ENCODE peak calls at places on chromosomes 2 and 18, in eight cellular contexts. Y, A, L, X, H, N, J and E are unnamed samples.

GRCh38 chr2:9634121-9634520 is 3.3 kb upstream of the YWHAQ start:
- DNase-seq in Y (no peak), A (no peak), L (no peak), X (no peak), H (no peak), N (no peak), J (no peak), E (no peak)

GRCh38 chr2:219073413-219074129 is 12.8 kb upstream of the IHH start:
- DNase-seq in Y (no peak), A (no peak), L (peak; percentile 58), X (peak; percentile 27), H (peak; percentile 12), N (peak; percentile 65), J (no peak), E (no peak)

GRCh38 chr2:234633581-234634230 is 136.8 kb upstream of the ARL4C start:
- DNase-seq in Y (no peak), A (no peak), L (no peak), X (no peak), H (no peak), N (no peak), J (no peak), E (no peak)

GRCh38 chr2:65392609-65393008 is 39.8 kb downstream of the SPRED2 start:
- DNase-seq in Y (no peak), A (no peak), L (no peak), X (no peak), H (no peak), N (no peak), J (no peak), E (no peak)

GRCh38 chr18:70113511-70113910 is 92.0 kb downstream of the RTTN start:
- DNase-seq in Y (no peak), A (no peak), L (no peak), X (no peak), H (no peak), N (no peak), J (no peak), E (no peak)

GRCh38 chr2:18836436-18836835 is 247.1 kb upstream of the NT5C1B start:
- DNase-seq in Y (no peak), A (no peak), L (no peak), X (no peak), H (no peak), N (no peak), J (no peak), E (no peak)

GRCh38 chr18:37421349-37422080 is 144.1 kb downstream of the CELF4 start:
- DNase-seq in Y (no peak), A (no peak), L (no peak), X (no peak), H (no peak), N (no peak), J (no peak), E (no peak)

GRCh38 chr18:70645971-70646370 is 357.1 kb downstream of the SOCS6 start:
- DNase-seq in Y (no peak), A (no peak), L (no peak), X (no peak), H (no peak), N (no peak), J (no peak), E (no peak)

GRCh38 chr2:180370476-180371205 is 363.5 kb upstream of the CWC22 start:
- DNase-seq in Y (no peak), A (no peak), L (no peak), X (no peak), H (no peak), N (no peak), J (no peak), E (no peak)

GRCh38 chr2:105873721-105874120 is 129.0 kb downstream of the NCK2 start:
- DNase-seq in Y (no peak), A (no peak), L (peak; percentile 74), X (no peak), H (no peak), N (no peak), J (peak; percentile 58), E (no peak)

GRCh38 chr18:45168883-45169585 is 446.2 kb upstream of the SLC14A2 start:
- DNase-seq in Y (no peak), A (no peak), L (no peak), X (peak; percentile 39), H (no peak), N (no peak), J (no peak), E (no peak)

GRCh38 chr2:73415906-73416305 is 30.3 kb downstream of the ALMS1 start:
- DNase-seq in Y (no peak), A (no peak), L (no peak), X (no peak), H (no peak), N (no peak), J (no peak), E (no peak)

GRCh38 chr2:217664761-217665160 is 338.0 kb downstream of the TNS1 start:
- DNase-seq in Y (no peak), A (no peak), L (no peak), X (no peak), H (no peak), N (no peak), J (no peak), E (no peak)

GRCh38 chr2:160742679-160743078 is 249.1 kb upstream of the RBMS1 start:
- DNase-seq in Y (no peak), A (no peak), L (no peak), X (no peak), H (no peak), N (no peak), J (no peak), E (no peak)

DNA sequence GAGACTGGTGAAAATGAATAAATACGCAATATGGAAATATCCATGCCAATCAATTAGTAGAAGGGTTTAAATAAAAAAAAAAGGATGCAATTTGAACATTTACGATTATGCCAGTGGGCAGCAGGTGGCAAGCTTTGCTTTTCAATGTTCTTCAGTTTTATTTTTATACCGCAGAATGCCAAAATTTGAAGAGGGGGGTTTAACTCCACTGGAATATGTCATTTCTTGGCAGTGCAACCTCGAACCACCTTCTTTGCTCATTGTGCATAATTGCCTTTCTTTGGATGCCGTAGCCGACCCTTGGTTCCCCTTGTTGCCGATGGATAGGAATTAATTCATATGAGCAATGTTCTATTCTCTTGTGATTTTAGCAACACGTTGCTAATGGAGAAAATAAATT is 88.0 kb downstream of the LTBP1 start:
- DNase-seq in Y (no peak), A (no peak), L (no peak), X (no peak), H (no peak), N (no peak), J (no peak), E (no peak)
- TF ChIP-seq CTCF in Y (no peak), A (peak; percentile 64), L (peak; percentile 25), X (peak; percentile 31), H (peak; percentile 41), N (no peak), J (peak; percentile 44), E (no peak)

GRCh38 chr18:77055429-77056310 is 76.9 kb downstream of the MBP start:
- DNase-seq in Y (no peak), A (peak; percentile 40), L (no peak), X (no peak), H (no peak), N (no peak), J (no peak), E (no peak)
- TF ChIP-seq CTCF in Y (no peak), A (no peak), L (no peak), X (no peak), H (no peak), N (no peak), J (no peak), E (no peak)

GRCh38 chr2:84735383-84735782 is 145.5 kb downstream of the TRABD2A start:
- DNase-seq in Y (no peak), A (no peak), L (no peak), X (no peak), H (no peak), N (no peak), J (no peak), E (no peak)

GRCh38 chr2:84741182-84741822 is 139.6 kb downstream of the TRABD2A start:
- DNase-seq in Y (no peak), A (no peak), L (peak; percentile 50), X (no peak), H (peak; percentile 19), N (no peak), J (no peak), E (no peak)
- TF ChIP-seq CTCF in Y (no peak), A (peak; percentile 25), L (no peak), X (peak; percentile 36), H (peak; percentile 53), N (no peak), J (no peak), E (peak; percentile 39)

GRCh38 chr2:117972466-117973123 is 41.3 kb downstream of the CCDC93 start:
- DNase-seq in Y (no peak), A (no peak), L (no peak), X (no peak), H (no peak), N (no peak), J (no peak), E (no peak)

GRCh38 chr2:117967981-117968723 is 45.7 kb downstream of the CCDC93 start:
- DNase-seq in Y (no peak), A (no peak), L (no peak), X (no peak), H (no peak), N (no peak), J (no peak), E (no peak)

GRCh38 chr2:117963446-117963845 is 50.4 kb downstream of the CCDC93 start:
- DNase-seq in Y (no peak), A (no peak), L (no peak), X (no peak), H (no peak), N (no peak), J (no peak), E (no peak)

GRCh38 chr2:117973498-117974082 is 40.3 kb downstream of the CCDC93 start:
- DNase-seq in Y (no peak), A (no peak), L (no peak), X (no peak), H (no peak), N (no peak), J (no peak), E (no peak)

DNA sequence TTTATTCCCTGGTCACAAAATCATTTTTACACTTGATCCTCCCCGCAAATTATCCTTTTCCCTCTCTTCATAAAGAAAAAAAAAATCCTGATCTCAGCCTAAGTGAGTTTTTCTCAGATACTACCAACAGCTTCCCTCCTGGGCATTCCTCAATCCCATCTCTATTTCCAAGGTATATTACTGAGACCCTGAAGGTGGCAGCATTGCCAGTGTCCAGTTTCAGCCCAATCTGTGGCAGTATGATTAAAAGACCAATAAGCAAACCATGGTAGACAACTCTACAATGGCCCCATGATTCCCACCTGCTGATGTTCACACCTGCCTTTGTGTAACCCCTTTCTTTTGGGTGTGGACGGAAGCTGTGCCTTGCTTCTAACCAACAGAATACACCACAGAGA is 45.1 kb downstream of the CCDC93 start:
- DNase-seq in Y (no peak), A (no peak), L (no peak), X (no peak), H (no peak), N (no peak), J (no peak), E (no peak)
- TF ChIP-seq CTCF in Y (no peak), A (no peak), L (no peak), X (peak; percentile 16), H (no peak), N (no peak), J (no peak), E (no peak)

GRCh38 chr2:5444168-5444567 is 248.0 kb upstream of the SOX11 start:
- DNase-seq in Y (no peak), A (no peak), L (no peak), X (no peak), H (no peak), N (no peak), J (no peak), E (no peak)
- TF ChIP-seq CTCF in Y (no peak), A (no peak), L (no peak), X (no peak), H (no peak), N (no peak), J (no peak), E (no peak)